ENCODE peak calls at places on chromosomes 16 and 17, in four cellular contexts. N is heart right ventricle; M is activated effector memory CD4-positive, alpha-beta T cell treated with anti-CD3 and anti-CD28 coated beads, Interleukin-2, amount 50 U/mL, for 16 hours; T is ascending aorta. K is an unnamed sample.
A peak's percentile ranks its signal among the peaks of the same experiment; 100 is the strongest.

GRCh38 chr17:45341389-45342158 is 24.8 kb upstream of the MAP3K14 start:
- DNase-seq in T (peak; percentile 82), N (peak; percentile 72), M (peak; percentile 57), K (peak; percentile 86)

GRCh38 chr16:3328643-3329042 is 23.3 kb downstream of the ZNF75A start:
- DNase-seq in M (no peak), N (no peak), T (no peak), K (no peak)

GRCh38 chr17:38749222-38750043 is 1.3 kb upstream of the PCGF2 start:
- DNase-seq in T (peak; percentile 89), M (no peak), N (peak; percentile 90), K (peak; percentile 94)

GRCh38 chr17:10618202-10618635 is 38.9 kb downstream of the MYH3 start:
- DNase-seq in M (peak; percentile 83), N (peak; percentile 53), T (peak; percentile 70), K (peak; percentile 64)

GRCh38 chr17:705011-705410 is 9.6 kb downstream of the VPS53 start:
- DNase-seq in M (peak; percentile 28), N (no peak), T (no peak), K (no peak)

GRCh38 chr16:87895641-87896141 is 26.4 kb upstream of the SLC7A5 start:
- DNase-seq in N (no peak), T (no peak), M (peak; percentile 91), K (no peak)

GRCh38 chr17:75008373-75008772 is 4.1 kb upstream of the MRPL58 start:
- DNase-seq in N (no peak), T (no peak), M (no peak), K (no peak)

GRCh38 chr17:42772945-42773289 is 332 bp upstream of the VPS25 start:
- DNase-seq in M (no peak), T (no peak), N (no peak), K (no peak)

GRCh38 chr17:57880086-57880456 is 30.2 kb upstream of the MRPS23 start:
- DNase-seq in T (no peak), N (no peak), M (peak; percentile 72), K (no peak)